ENCODE peak calls at places on chromosomes 5 and 9, in four cellular contexts. A is IMR-90, C is A549, Q is HepG2. N is an unnamed sample.

GRCh38 chr9:137001857-137002645 is 5.7 kb upstream of the CLIC3 start:
- DNase-seq in A (no peak), C (no peak), Q (peak), N (no peak)

GRCh38 chr5:173327948-173328895 is at the start of gene STC2:
- DNase-seq in A (peak), C (peak), Q (peak), N (peak)

GRCh38 chr5:103347729-103348128 is 89.2 kb downstream of the MACIR start:
- DNase-seq in A (no peak), C (no peak), Q (peak), N (no peak)

GRCh38 chr5:115873392-115873791 is 31.7 kb downstream of the AP3S1 start:
- DNase-seq in A (peak), C (no peak), Q (no peak), N (no peak)

GRCh38 chr5:112691758-112692157 is 45.9 kb upstream of the APC start:
- DNase-seq in A (peak), C (peak), Q (peak), N (no peak)

GRCh38 chr5:73274870-73275756 is 102.1 kb downstream of the TMEM174 start:
- DNase-seq in A (peak), C (no peak), Q (no peak), N (no peak)

GRCh38 chr5:115457985-115458384 is 86.6 kb downstream of the FEM1C start:
- DNase-seq in A (no peak), C (no peak), Q (no peak), N (no peak)

GRCh38 chr9:21385131-21385665 is at the start of gene IFNA2:
- DNase-seq in A (no peak), C (no peak), Q (no peak), N (no peak)

GRCh38 chr5:82295144-82295543 is 17.0 kb upstream of the RPS23 start:
- DNase-seq in A (peak), C (no peak), Q (no peak), N (no peak)

GRCh38 chr9:130444565-130445221 is at the start of gene ASS1:
- DNase-seq in A (no peak), C (peak), Q (peak), N (peak)

GRCh38 chr5:32168460-32169033 is 5.6 kb downstream of the GOLPH3 start:
- DNase-seq in A (no peak), C (no peak), Q (no peak), N (no peak)

GRCh38 chr9:665296-665695 is 176.2 kb upstream of the DMRT1 start:
- DNase-seq in A (no peak), C (no peak), Q (no peak), N (no peak)

DNA sequence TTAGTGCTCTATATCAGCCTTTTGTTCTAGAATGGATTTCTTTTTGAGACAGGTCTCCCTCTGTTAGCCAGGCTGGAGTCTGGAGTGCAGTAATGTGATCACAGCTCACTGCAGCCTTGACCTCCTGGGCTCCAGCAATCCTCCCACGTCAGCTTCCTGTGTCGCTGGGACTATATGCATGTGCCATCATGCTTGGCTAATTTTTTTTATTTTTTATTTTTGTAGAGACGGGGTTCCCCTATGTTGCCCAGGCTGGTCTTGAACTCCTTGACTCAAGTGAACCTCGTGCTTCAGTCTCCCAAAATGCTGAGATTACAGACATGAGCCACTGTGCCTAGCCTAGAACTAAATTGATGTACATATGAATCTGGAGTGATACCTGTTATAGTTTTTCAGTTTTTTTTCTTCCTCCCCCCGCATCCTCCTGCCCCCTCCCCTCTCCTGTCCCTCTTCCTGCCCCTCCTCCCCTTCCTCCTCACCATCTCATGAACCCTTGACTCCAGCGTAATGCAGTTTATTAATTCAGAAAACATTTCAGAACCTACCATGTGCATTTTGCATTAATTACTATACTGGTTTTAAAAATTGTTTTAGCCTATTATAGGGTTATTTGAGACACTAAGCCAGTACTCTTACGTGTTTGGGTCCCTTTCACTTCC is 37.4 kb upstream of the TNFAIP8 start:
- DNase-seq in A (no peak), C (no peak), Q (peak), N (no peak)
- H3K27ac ChIP-seq in A (no peak), C (no peak), Q (peak), N (no peak)

DNA sequence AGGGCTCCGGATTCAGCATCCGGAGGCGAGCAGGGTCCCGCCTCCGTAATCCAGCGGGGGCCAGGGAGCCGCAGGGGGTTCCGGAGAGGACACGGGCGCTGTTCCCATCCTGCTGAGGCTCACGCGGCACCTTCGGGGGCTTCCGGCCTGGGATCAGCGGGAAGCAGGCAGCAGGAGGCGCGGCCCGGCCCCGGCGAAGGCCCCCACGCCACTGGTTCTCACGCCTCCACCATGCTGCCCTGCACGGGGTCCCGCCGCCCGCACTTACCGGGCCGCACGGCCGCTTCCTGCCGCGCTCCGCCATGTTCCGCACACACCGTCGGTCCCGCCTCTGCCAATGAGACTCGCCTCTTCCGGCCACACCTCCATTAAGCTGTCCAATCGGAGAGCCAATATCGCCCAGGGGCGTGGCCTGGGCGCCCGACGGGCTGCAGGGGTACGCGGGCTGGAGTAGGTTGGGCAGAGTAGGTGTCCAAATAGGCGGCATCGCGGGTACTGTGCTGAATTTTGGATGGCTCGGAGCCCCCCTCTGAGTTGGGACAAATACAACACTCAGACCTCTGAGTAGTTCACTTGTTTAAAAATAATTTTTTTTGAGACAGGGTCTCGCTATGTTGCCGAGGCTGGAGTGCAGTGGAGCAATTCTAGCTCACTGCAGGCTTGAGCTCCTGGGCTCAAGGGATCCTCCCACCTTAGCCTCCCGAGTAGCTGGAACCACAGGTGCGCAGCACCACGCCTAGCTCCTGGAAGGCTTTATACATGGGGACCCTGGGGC is at the start of gene SPOUT1:
- DNase-seq in A (peak), C (peak), Q (peak), N (peak)
- TF ChIP-seq POLR2A in A (peak), C (peak), Q (peak), N (no peak)

GRCh38 chr5:156683509-156683908 is 166.6 kb upstream of the PPP1R2B start:
- DNase-seq in A (no peak), C (no peak), Q (no peak), N (no peak)

GRCh38 chr5:156680845-156681244 is 169.2 kb upstream of the PPP1R2B start:
- DNase-seq in A (no peak), C (no peak), Q (no peak), N (no peak)

GRCh38 chr5:156678484-156678883 is 171.6 kb upstream of the PPP1R2B start:
- DNase-seq in A (no peak), C (no peak), Q (no peak), N (no peak)

GRCh38 chr5:156684216-156684615 is 165.9 kb upstream of the PPP1R2B start:
- DNase-seq in A (no peak), C (no peak), Q (peak), N (no peak)

GRCh38 chr5:156681276-156681675 is 168.8 kb upstream of the PPP1R2B start:
- DNase-seq in A (no peak), C (no peak), Q (no peak), N (no peak)
- H3K27ac ChIP-seq in A (no peak), C (no peak), Q (no peak), N (no peak)

GRCh38 chr9:91948423-91949292 is 1.4 kb downstream of the ROR2 start:
- DNase-seq in A (peak), C (peak), Q (no peak), N (peak)

GRCh38 chr9:91948061-91948422 is 2.0 kb downstream of the ROR2 start:
- DNase-seq in A (peak), C (no peak), Q (no peak), N (no peak)

GRCh38 chr9:91951944-91952520 is 2.0 kb upstream of the ROR2 start:
- DNase-seq in A (peak), C (no peak), Q (no peak), N (no peak)

GRCh38 chr9:91949293-91949945 is 609 bp downstream of the ROR2 start:
- DNase-seq in A (no peak), C (no peak), Q (no peak), N (no peak)

DNA sequence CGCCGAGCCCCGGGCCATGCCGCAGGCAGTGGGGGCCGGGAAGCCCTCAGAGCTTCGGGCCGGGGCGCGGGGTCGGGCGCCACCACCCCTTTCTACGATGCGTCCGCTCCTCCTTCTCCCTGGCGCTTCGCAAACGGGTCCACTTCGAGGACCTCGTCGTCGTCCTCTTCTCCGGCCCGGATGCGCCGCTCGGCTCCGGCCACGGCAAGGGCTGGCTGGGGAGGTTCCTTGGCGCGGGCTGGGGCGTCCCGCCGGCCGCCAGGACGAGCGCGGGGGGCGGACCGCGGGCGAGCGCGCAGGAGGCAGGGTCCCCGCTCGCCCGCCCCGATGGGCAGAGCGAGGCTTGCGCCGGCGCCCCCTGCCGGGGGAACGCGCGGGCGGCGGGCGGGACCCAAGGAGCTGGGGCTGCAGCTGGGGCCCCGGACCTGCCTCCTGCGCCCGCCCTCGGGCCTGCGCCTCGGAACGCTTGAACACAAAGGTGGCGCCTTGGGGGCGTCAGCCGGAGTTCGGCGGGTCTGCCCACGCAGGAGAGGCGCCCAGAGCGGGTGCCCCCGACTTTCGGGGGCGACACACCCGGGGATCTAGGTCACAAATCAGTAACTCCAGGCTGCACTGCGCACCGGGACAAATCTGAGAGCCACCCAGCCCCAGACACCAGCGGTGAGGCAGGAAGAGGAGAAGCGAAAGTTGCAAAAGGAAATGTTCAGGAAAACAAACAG is at the start of gene ROR2:
- DNase-seq in A (peak), C (peak), Q (no peak), N (peak)
- TF ChIP-seq POLR2A in A (no peak), C (no peak), Q (no peak), N (no peak)

GRCh38 chr9:35650341-35651158 is at the start of gene SIT1:
- DNase-seq in A (no peak), C (no peak), Q (no peak), N (no peak)
- H3K27ac ChIP-seq in A (no peak), C (peak), Q (no peak), N (peak)

DNA sequence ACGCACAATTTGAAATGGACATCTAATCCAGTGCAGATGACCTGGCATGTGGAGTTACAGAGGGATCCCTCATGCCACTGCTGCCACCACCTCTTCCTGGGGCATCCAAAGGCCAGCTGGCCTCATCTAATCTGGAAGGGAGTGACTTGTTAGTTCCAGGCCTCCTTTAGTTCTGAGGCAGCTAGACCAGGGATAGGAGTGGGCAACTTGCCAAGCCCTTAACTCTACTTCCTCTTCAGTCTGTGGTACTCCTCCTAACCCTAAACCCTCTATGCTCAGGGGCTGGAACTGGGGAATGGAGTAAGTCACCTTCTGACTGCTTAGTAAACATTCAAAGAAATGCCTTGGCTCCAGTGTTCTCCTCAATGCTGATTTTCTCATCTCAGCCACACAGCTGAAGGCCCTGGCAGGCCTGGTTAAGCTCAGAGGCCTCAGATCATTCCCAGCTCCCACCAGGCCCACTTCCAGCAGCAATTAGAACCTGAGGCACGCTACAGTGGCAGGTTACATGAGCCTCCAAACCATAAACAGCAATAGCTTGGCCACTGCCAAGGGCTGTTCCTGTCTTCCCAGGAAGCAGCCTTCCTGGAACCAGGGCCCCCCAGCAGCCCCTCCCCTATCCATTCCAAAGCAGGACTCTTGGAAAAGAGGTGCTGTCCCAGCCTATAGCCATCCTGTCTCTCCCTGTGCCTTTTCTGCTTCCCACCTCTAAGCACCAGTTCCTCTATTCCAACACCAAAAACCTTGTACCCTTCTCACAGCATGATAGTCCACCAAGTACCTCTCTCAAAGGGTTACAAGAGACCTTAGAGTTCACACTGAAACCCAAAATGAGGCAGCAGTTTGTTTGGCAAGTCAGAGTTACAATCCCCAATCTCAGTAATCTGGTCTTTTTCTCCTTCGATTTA is 2.0 kb downstream of the EIF4EBP3 start:
- DNase-seq in A (peak), C (no peak), Q (no peak), N (no peak)
- TF ChIP-seq POLR2A in A (no peak), C (no peak), Q (no peak), N (no peak)

N was measured in breast epithelium.